ENCODE peak calls at places on chromosomes 5 and 9, in four cellular contexts. One of them, this sample, is unnamed.

GRCh38 chr5:123545506-123545905 is 33.5 kb downstream of the CSNK1G3 start:
- DNase-seq in testis: no peak
- DNase-seq in brain microvascular endothelial cell: no peak
- DNase-seq in neural progenitor cell: peak; percentile 16
- DNase-seq in this sample: peak; percentile 48

GRCh38 chr5:173158366-173158765 is 14.0 kb downstream of the BNIP1 start:
- DNase-seq in testis: no peak
- DNase-seq in brain microvascular endothelial cell: no peak
- DNase-seq in neural progenitor cell: no peak
- DNase-seq in this sample: no peak

GRCh38 chr9:99807276-99807852 is 14.3 kb upstream of the NR4A3 start:
- DNase-seq in testis: peak; percentile 82
- DNase-seq in brain microvascular endothelial cell: peak; percentile 61
- DNase-seq in neural progenitor cell: peak; percentile 76
- DNase-seq in this sample: peak; percentile 76

GRCh38 chr9:82404484-82405280 is 416.1 kb downstream of the SPATA31D1 start:
- DNase-seq in testis: no peak
- DNase-seq in brain microvascular endothelial cell: no peak
- DNase-seq in neural progenitor cell: no peak
- DNase-seq in this sample: no peak

GRCh38 chr9:84404095-84404686 is 63.6 kb upstream of the SLC28A3 start:
- DNase-seq in testis: peak; percentile 37
- DNase-seq in brain microvascular endothelial cell: no peak
- DNase-seq in neural progenitor cell: peak; percentile 56
- DNase-seq in this sample: no peak

GRCh38 chr5:17966636-17967402 is 332.6 kb downstream of the TAF11L14 start:
- DNase-seq in testis: no peak
- DNase-seq in brain microvascular endothelial cell: no peak
- DNase-seq in neural progenitor cell: no peak
- DNase-seq in this sample: no peak

GRCh38 chr5:154878642-154879335 is 20.4 kb downstream of the CNOT8 start:
- DNase-seq in testis: no peak
- DNase-seq in brain microvascular endothelial cell: no peak
- DNase-seq in neural progenitor cell: no peak
- DNase-seq in this sample: no peak

GRCh38 chr5:33195431-33196128 is 245.2 kb upstream of the TARS1 start:
- DNase-seq in testis: no peak
- DNase-seq in brain microvascular endothelial cell: peak; percentile 25
- DNase-seq in neural progenitor cell: no peak
- DNase-seq in this sample: peak; percentile 72

GRCh38 chr5:77390795-77391194 is 101.3 kb downstream of the WDR41 start:
- DNase-seq in testis: no peak
- DNase-seq in brain microvascular endothelial cell: peak; percentile 35
- DNase-seq in neural progenitor cell: no peak
- DNase-seq in this sample: peak; percentile 20

GRCh38 chr9:13049223-13049622 is 230.3 kb downstream of the MPDZ start:
- DNase-seq in testis: no peak
- DNase-seq in brain microvascular endothelial cell: no peak
- DNase-seq in neural progenitor cell: peak; percentile 27
- DNase-seq in this sample: no peak

GRCh38 chr9:113602126-113603119 is 138.9 kb downstream of the RGS3 start:
- DNase-seq in testis: peak; percentile 76
- DNase-seq in brain microvascular endothelial cell: peak; percentile 82
- DNase-seq in neural progenitor cell: peak; percentile 64
- DNase-seq in this sample: peak; percentile 82

GRCh38 chr9:121498487-121499176 is 1.0 kb downstream of the GGTA1 start:
- DNase-seq in testis: peak; percentile 43
- DNase-seq in brain microvascular endothelial cell: no peak
- DNase-seq in neural progenitor cell: peak; percentile 61
- DNase-seq in this sample: peak; percentile 67

GRCh38 chr9:86767373-86767772 is 179.9 kb downstream of the GAS1 start:
- DNase-seq in testis: no peak
- DNase-seq in brain microvascular endothelial cell: no peak
- DNase-seq in neural progenitor cell: no peak
- DNase-seq in this sample: peak; percentile 10

GRCh38 chr5:116394186-116394867 is 180.3 kb downstream of the SEMA6A start:
- DNase-seq in testis: no peak
- DNase-seq in brain microvascular endothelial cell: no peak
- DNase-seq in neural progenitor cell: no peak
- DNase-seq in this sample: no peak

GRCh38 chr9:112135706-112136105 is 39.4 kb downstream of the SUSD1 start:
- DNase-seq in testis: no peak
- DNase-seq in brain microvascular endothelial cell: no peak
- DNase-seq in neural progenitor cell: no peak
- DNase-seq in this sample: peak; percentile 29

GRCh38 chr9:104746285-104746684 is 1.2 kb upstream of the NIPSNAP3A start:
- DNase-seq in testis: no peak
- DNase-seq in brain microvascular endothelial cell: no peak
- DNase-seq in neural progenitor cell: no peak
- DNase-seq in this sample: no peak

GRCh38 chr9:136133191-136133958 is 14.7 kb upstream of the TMEM250 start:
- DNase-seq in testis: no peak
- DNase-seq in brain microvascular endothelial cell: no peak
- DNase-seq in neural progenitor cell: peak; percentile 91
- DNase-seq in this sample: peak; percentile 19

GRCh38 chr5:25568989-25569625 is 924.3 kb upstream of the CDH10 start:
- DNase-seq in testis: no peak
- DNase-seq in brain microvascular endothelial cell: no peak
- DNase-seq in neural progenitor cell: no peak
- DNase-seq in this sample: no peak

GRCh38 chr5:136891601-136892000 is 526.3 kb upstream of the TRPC7 start:
- DNase-seq in testis: no peak
- DNase-seq in brain microvascular endothelial cell: no peak
- DNase-seq in neural progenitor cell: peak; percentile 75
- DNase-seq in this sample: no peak

GRCh38 chr5:143986567-143987242 is 174.7 kb downstream of the HMHB1 start:
- DNase-seq in testis: no peak
- DNase-seq in brain microvascular endothelial cell: peak; percentile 47
- DNase-seq in neural progenitor cell: no peak
- DNase-seq in this sample: peak; percentile 81

GRCh38 chr9:115923903-115924668 is 229.5 kb upstream of the PAPPA start:
- DNase-seq in testis: no peak
- DNase-seq in brain microvascular endothelial cell: peak; percentile 96
- DNase-seq in neural progenitor cell: no peak
- DNase-seq in this sample: peak; percentile 99

GRCh38 chr5:39231705-39232525 is 12.6 kb upstream of the FYB1 start:
- DNase-seq in testis: no peak
- DNase-seq in brain microvascular endothelial cell: peak; percentile 27
- DNase-seq in neural progenitor cell: no peak
- DNase-seq in this sample: peak; percentile 75

GRCh38 chr5:138354926-138355378 is 2.5 kb downstream of the KDM3B start:
- DNase-seq in testis: peak; percentile 53
- DNase-seq in brain microvascular endothelial cell: peak; percentile 80
- DNase-seq in neural progenitor cell: peak; percentile 73
- DNase-seq in this sample: peak; percentile 83

GRCh38 chr5:157903117-157903450 is 44.1 kb upstream of the CLINT1 start:
- DNase-seq in testis: no peak
- DNase-seq in brain microvascular endothelial cell: no peak
- DNase-seq in neural progenitor cell: no peak
- DNase-seq in this sample: no peak

GRCh38 chr5:126777974-126778674 is 1.2 kb downstream of the LMNB1 start:
- DNase-seq in testis: peak; percentile 89
- DNase-seq in brain microvascular endothelial cell: peak; percentile 92
- DNase-seq in neural progenitor cell: peak; percentile 98
- DNase-seq in this sample: peak; percentile 97

GRCh38 chr5:180830253-180831138 is 27.9 kb upstream of the MGAT1 start:
- DNase-seq in testis: peak; percentile 86
- DNase-seq in brain microvascular endothelial cell: no peak
- DNase-seq in neural progenitor cell: no peak
- DNase-seq in this sample: peak; percentile 38

GRCh38 chr5:130452744-130453143 is 548.5 kb downstream of the CHSY3 start:
- DNase-seq in testis: no peak
- DNase-seq in brain microvascular endothelial cell: no peak
- DNase-seq in neural progenitor cell: no peak
- DNase-seq in this sample: no peak

GRCh38 chr9:136120438-136120844 is 1.8 kb upstream of the TMEM250 start:
- DNase-seq in testis: no peak
- DNase-seq in brain microvascular endothelial cell: no peak
- DNase-seq in neural progenitor cell: no peak
- DNase-seq in this sample: no peak

GRCh38 chr9:119283118-119283794 is 86.0 kb downstream of the BRINP1 start:
- DNase-seq in testis: no peak
- DNase-seq in brain microvascular endothelial cell: no peak
- DNase-seq in neural progenitor cell: peak; percentile 31
- DNase-seq in this sample: no peak

GRCh38 chr5:21919417-21920022 is 933.6 kb downstream of the CDH12 start:
- DNase-seq in testis: no peak
- DNase-seq in brain microvascular endothelial cell: peak; percentile 33
- DNase-seq in neural progenitor cell: peak; percentile 63
- DNase-seq in this sample: peak; percentile 63

DNA sequence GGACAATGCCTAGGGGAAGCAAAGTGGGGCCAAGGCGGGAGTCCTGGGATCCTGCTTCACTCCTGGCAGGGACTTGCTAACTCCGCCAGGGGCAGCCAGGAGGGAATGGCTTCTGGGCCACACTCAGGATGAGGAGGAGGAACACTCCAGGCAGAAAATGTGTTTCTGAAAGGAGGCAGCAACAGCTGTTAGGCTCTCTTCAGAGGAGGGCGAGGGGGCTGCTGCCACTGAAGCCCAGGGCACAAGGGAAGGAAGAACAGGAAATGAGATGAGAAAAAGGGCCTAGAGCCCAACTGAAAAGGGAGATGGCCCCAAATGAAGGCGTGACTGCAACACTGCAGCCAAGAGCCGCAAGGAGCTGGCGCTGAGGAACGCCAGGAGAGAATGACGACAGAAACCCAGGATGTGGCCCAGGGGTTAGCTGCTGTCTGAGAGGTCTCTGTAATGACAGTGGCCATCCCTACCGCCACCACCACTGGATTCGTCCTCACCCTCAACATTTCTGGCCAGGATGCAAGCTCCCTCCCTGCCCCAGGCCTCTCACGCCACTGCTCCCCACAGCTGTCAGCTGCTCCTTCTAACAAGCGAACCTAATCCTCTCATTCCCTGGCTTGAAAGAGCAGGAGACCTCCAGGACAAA is 15.8 kb downstream of the PSMB7 start:
- DNase-seq in testis: no peak
- DNase-seq in brain microvascular endothelial cell: peak; percentile 18
- DNase-seq in neural progenitor cell: peak; percentile 80
- DNase-seq in this sample: peak; percentile 44
- H3K4me3 ChIP-seq in testis: no peak overlapping the region
- H3K4me3 ChIP-seq in brain microvascular endothelial cell: no peak overlapping the region
- H3K4me3 ChIP-seq in neural progenitor cell: peak overlapping the region; percentile 40
- H3K4me3 ChIP-seq in this sample: no peak overlapping the region

GRCh38 chr9:37032713-37033112 is 1.4 kb downstream of the PAX5 start:
- DNase-seq in testis: no peak
- DNase-seq in brain microvascular endothelial cell: no peak
- DNase-seq in neural progenitor cell: no peak
- DNase-seq in this sample: no peak
- TF ChIP-seq CTCF in testis: no peak
- TF ChIP-seq CTCF in brain microvascular endothelial cell: no peak
- TF ChIP-seq CTCF in neural progenitor cell: no peak
- TF ChIP-seq CTCF in this sample: no peak

GRCh38 chr5:150645070-150645700 is 4.7 kb downstream of the SYNPO start:
- DNase-seq in testis: peak; percentile 90
- DNase-seq in brain microvascular endothelial cell: peak; percentile 71
- DNase-seq in neural progenitor cell: peak; percentile 86
- DNase-seq in this sample: peak; percentile 92
- H3K4me3 ChIP-seq in testis: no peak overlapping the region
- H3K4me3 ChIP-seq in brain microvascular endothelial cell: no peak overlapping the region
- H3K4me3 ChIP-seq in neural progenitor cell: no peak overlapping the region
- H3K4me3 ChIP-seq in this sample: peak overlapping the region; percentile 5

GRCh38 chr5:15014809-15015208 is 143.2 kb upstream of the ANKH start:
- DNase-seq in testis: no peak
- DNase-seq in brain microvascular endothelial cell: peak; percentile 18
- DNase-seq in neural progenitor cell: no peak
- DNase-seq in this sample: peak; percentile 55

GRCh38 chr5:15009420-15009819 is 137.8 kb upstream of the ANKH start:
- DNase-seq in testis: no peak
- DNase-seq in brain microvascular endothelial cell: peak; percentile 83
- DNase-seq in neural progenitor cell: no peak
- DNase-seq in this sample: peak; percentile 87

GRCh38 chr5:15012061-15012460 is 140.5 kb upstream of the ANKH start:
- DNase-seq in testis: no peak
- DNase-seq in brain microvascular endothelial cell: no peak
- DNase-seq in neural progenitor cell: no peak
- DNase-seq in this sample: no peak

GRCh38 chr5:15010936-15011335 is 139.4 kb upstream of the ANKH start:
- DNase-seq in testis: no peak
- DNase-seq in brain microvascular endothelial cell: no peak
- DNase-seq in neural progenitor cell: no peak
- DNase-seq in this sample: no peak

GRCh38 chr5:15013654-15014463 is 142.3 kb upstream of the ANKH start:
- DNase-seq in testis: no peak
- DNase-seq in brain microvascular endothelial cell: peak; percentile 71
- DNase-seq in neural progenitor cell: peak; percentile 69
- DNase-seq in this sample: peak; percentile 87
- TF ChIP-seq CTCF in testis: peak; percentile 53
- TF ChIP-seq CTCF in brain microvascular endothelial cell: peak; percentile 54
- TF ChIP-seq CTCF in neural progenitor cell: peak; percentile 78
- TF ChIP-seq CTCF in this sample: peak; percentile 60

DNA sequence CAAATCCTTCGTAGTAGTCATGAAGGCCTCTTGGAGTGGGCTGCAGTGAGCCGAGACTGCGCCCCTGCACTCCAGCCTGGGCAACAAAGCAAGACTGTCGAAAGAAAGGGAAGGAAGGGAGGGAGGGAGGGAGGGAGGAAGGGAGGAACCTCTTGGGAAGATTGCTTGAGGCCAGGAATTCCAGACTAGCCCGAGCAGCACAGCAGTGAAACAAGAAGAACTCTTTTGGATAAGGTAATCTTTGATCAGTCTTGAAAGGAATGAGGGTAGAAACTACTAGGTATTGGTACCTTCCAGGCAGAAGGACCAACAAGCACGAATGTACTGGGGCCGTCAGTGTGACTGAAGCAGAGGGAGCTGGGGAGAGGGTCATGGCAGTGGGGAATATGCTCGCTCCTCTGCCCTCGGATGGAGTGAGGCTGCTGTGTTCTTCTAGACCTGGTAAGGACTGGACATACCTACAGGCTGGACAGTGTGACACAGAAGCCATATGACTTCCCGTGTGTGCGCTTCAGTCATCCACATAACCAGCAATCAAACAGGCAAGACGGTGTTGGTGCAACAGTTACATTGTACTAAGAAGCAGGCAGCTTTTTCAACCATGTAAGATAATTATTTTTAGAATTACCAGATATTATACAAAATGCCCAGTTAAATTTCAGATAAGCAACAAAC is 45.1 kb downstream of the P4HA2 start:
- DNase-seq in testis: no peak
- DNase-seq in brain microvascular endothelial cell: no peak
- DNase-seq in neural progenitor cell: no peak
- DNase-seq in this sample: peak; percentile 35
- H3K4me3 ChIP-seq in testis: no peak overlapping the region
- H3K4me3 ChIP-seq in brain microvascular endothelial cell: no peak overlapping the region
- H3K4me3 ChIP-seq in neural progenitor cell: no peak overlapping the region
- H3K4me3 ChIP-seq in this sample: no peak overlapping the region

This sample was measured in fibroblast of pulmonary artery.